ENCODE peak calls at places on chromosomes 12 and 14, in four cellular contexts. X is stomach, I is IMR-90, C is HepG2. H is an unnamed sample.

GRCh38 chr14:105541218-105541617 is 14.8 kb downstream of the TMEM121 start:
- DNase-seq in C (no peak), I (no peak), X (no peak), H (no peak)

GRCh38 chr12:55675671-55676070 is 32.0 kb downstream of the ITGA7 start:
- DNase-seq in I (no peak), C (no peak), X (no peak), H (no peak)

GRCh38 chr14:57371013-57371412 is 19.4 kb upstream of the NAA30 start:
- DNase-seq in C (no peak), I (no peak), X (no peak), H (no peak)

GRCh38 chr14:79837699-79838098 is 373.6 kb downstream of the DIO2 start:
- DNase-seq in I (no peak), X (no peak), C (no peak), H (no peak)

GRCh38 chr12:117968826-117969659 is at the start of gene KSR2:
- DNase-seq in C (peak; percentile 13), X (peak; percentile 82), I (no peak), H (no peak)

GRCh38 chr14:90344920-90345557 is 13.3 kb upstream of the NRDE2 start:
- DNase-seq in I (peak; percentile 11), X (no peak), C (no peak), H (no peak)

GRCh38 chr14:93150227-93151206 is 34.2 kb downstream of the MOAP1 start:
- DNase-seq in C (peak; percentile 63), I (no peak), X (peak; percentile 54), H (peak; percentile 20)

GRCh38 chr12:57268264-57268663 is 17.3 kb upstream of the STAC3 start:
- DNase-seq in C (no peak), I (peak; percentile 76), X (no peak), H (no peak)

GRCh38 chr14:65073605-65074201 is 28.6 kb downstream of the MAX start:
- DNase-seq in C (peak; percentile 45), I (no peak), X (peak; percentile 65), H (no peak)

GRCh38 chr12:104680070-104680469 is 223.3 kb downstream of the CHST11 start:
- DNase-seq in I (peak; percentile 22), C (peak; percentile 11), X (no peak), H (no peak)

DNA sequence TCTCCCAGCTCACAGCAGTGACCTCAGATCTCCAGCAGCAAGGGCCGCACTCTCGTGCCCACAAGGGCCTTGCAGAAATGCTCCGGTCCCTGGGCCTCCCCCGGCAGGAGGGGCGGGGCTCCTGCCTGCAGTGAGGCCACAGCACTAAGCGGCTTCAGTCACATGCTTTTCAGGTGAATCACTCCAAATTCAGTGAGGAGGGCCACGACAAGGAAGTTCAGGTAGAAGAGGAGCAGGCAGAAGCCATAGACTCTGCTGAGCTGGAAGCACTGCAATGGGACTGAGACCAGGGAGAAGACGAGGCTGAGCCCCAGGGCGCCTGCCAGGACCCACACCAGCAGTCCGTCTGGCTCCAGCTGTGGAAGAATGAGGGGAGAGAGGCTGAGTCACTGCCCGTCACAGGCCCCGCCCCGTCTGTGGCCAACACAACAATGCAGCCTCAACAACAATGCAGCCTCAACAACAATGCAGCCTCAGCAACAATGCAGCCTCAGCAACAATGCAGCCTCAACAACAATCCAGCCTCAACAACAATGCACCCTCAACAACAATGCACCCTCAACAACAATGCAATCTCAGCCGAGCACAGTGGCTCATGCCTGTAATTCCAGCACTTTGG is 35.2 kb downstream of the SLC8B1 start:
- DNase-seq in I (peak; percentile 73), X (peak; percentile 32), C (peak; percentile 54), H (peak; percentile 51)
- TF ChIP-seq POLR2A in I (peak; percentile 20), X (no peak), C (no peak), H (no peak)

GRCh38 chr12:29517265-29517664 is 19.8 kb upstream of the OVCH1 start:
- DNase-seq in X (no peak), I (no peak), C (no peak), H (no peak)
- TF ChIP-seq CTCF in X (no peak), I (no peak), C (peak; percentile 48), H (no peak)

DNA sequence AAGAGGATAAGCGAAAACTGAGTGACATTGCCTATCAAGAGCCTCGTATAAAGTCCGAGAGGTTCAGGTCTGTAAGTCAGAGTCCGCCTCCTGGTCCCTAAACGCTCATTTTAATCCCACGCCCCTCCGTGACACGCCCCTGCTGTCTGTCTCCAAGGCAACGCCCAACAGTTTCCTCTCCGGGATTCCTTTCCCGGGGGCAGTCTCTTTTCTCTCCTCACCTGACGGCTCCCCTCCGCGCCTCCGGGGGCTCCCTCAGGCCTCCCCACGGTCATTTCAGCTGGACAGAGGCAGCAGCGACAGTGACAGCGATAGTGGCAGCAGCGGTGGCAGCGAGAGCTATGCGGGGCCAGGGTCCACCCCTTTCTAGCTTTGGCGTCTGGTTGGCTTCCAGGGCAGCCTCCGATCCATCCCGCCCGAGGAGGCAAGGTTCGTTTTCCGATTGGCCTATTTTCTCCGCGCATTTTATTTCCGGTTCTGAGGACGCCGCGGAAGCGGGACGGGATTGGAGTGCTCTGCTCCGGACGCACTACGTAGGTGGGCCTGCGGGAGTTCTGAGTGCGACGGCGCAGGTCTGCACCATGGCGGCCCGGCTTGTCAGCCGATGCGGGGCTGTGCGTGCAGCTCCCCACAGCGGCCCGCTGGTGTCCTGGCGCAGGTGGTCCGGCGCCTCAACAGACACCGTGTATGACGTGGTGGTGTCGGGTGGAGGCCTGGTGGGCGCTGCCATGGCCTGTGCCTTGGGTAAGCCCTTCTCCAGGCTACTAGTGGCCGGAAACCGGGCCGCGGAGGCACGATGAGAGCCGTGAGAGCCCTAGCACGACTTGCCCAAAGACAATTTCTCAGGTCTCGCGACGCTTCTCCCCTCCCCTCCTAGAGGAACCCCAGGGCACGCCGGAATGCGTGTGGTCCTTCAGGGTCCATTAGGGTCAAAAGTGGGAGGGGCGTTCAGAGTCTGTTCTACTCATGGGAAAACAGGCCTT is at the start of the genes COQ6 and FAM161B:
- DNase-seq in X (peak; percentile 95), I (peak; percentile 96), C (peak; percentile 95), H (peak; percentile 98)
- TF ChIP-seq POLR2A in X (no peak), I (peak; percentile 93), C (peak; percentile 96), H (peak; percentile 48)

GRCh38 chr12:131452444-131452860 is 258.4 kb upstream of the SFSWAP start:
- DNase-seq in C (peak; percentile 15), I (no peak), X (peak; percentile 18), H (no peak)
- TF ChIP-seq CTCF in C (peak; percentile 75), I (no peak), X (no peak), H (no peak)

GRCh38 chr14:48253020-48253419 is 577.6 kb upstream of the MDGA2 start:
- DNase-seq in C (no peak), X (no peak), I (no peak), H (no peak)

GRCh38 chr14:48251290-48251689 is 575.9 kb upstream of the MDGA2 start:
- DNase-seq in C (no peak), I (no peak), X (no peak), H (no peak)

GRCh38 chr14:48247972-48248371 is 572.6 kb upstream of the MDGA2 start:
- DNase-seq in I (no peak), C (no peak), X (no peak), H (no peak)

GRCh38 chr14:48250575-48250974 is 575.2 kb upstream of the MDGA2 start:
- DNase-seq in X (no peak), I (no peak), C (no peak), H (no peak)
- TF ChIP-seq POLR2A in X (no peak), I (no peak), C (no peak), H (no peak)